ENCODE peak calls at places on chromosomes 1 and 21, in ten cellular contexts. E, D, A, U, T, G, X, M, S and Y are unnamed samples.
A peak's percentile ranks its signal among the peaks of the same experiment; 100 is the strongest.

GRCh38 chr1:204584699-204585372 is 68.6 kb downstream of the MDM4 start:
- DNase-seq in E (no peak), D (no peak), A (no peak), U (no peak), T (no peak), G (no peak), X (no peak), M (no peak), S (peak; percentile 27), Y (no peak)

GRCh38 chr1:228872080-228872479 is 136.8 kb downstream of the RHOU start:
- DNase-seq in E (no peak), D (peak; percentile 4), A (no peak), U (no peak), T (no peak), G (no peak), X (no peak), M (no peak), S (no peak), Y (no peak)

GRCh38 chr1:95118019-95118499 is 904 bp downstream of the TLCD4 start:
- DNase-seq in E (no peak), D (no peak), A (no peak), U (no peak), T (no peak), G (no peak), X (no peak), M (no peak), S (peak; percentile 49), Y (no peak)

GRCh38 chr1:14913475-14914155 is 239.9 kb upstream of the TMEM51 start:
- DNase-seq in E (no peak), D (no peak), A (no peak), U (no peak), T (peak; percentile 81), G (no peak), X (no peak), M (no peak), S (no peak), Y (no peak)

GRCh38 chr21:19290328-19290727 is 886.7 kb upstream of the TMPRSS15 start:
- DNase-seq in E (no peak), D (no peak), A (no peak), U (no peak), T (no peak), G (no peak), X (no peak), M (no peak), S (no peak), Y (no peak)

GRCh38 chr21:22125581-22125980 is 1127.4 kb downstream of the NCAM2 start:
- DNase-seq in E (no peak), D (no peak), A (no peak), U (no peak), T (no peak), G (no peak), X (no peak), M (no peak), S (no peak), Y (no peak)

GRCh38 chr1:240652554-240652953 is 40.6 kb upstream of the GREM2 start:
- DNase-seq in E (no peak), D (no peak), A (no peak), U (no peak), T (peak; percentile 78), G (no peak), X (no peak), M (no peak), S (no peak), Y (peak; percentile 85)

GRCh38 chr1:247273013-247273412 is 17.1 kb downstream of the VN1R5 start:
- DNase-seq in E (peak; percentile 24), D (no peak), A (no peak), U (no peak), T (peak; percentile 32), G (peak; percentile 43), X (no peak), M (no peak), S (no peak), Y (no peak)

GRCh38 chr1:48217861-48218260 is 4.7 kb upstream of the SLC5A9 start:
- DNase-seq in E (no peak), D (no peak), A (no peak), U (no peak), T (no peak), G (no peak), X (no peak), M (no peak), S (no peak), Y (no peak)

GRCh38 chr1:178774263-178774662 is 49.2 kb downstream of the RALGPS2 start:
- DNase-seq in E (no peak), D (no peak), A (no peak), U (peak; percentile 2), T (peak; percentile 38), G (no peak), X (no peak), M (no peak), S (no peak), Y (no peak)

GRCh38 chr1:17857109-17857499 is 102.0 kb downstream of the ACTL8 start:
- DNase-seq in E (no peak), D (no peak), A (no peak), U (no peak), T (no peak), G (no peak), X (no peak), M (no peak), S (no peak), Y (no peak)

GRCh38 chr1:89671775-89672488 is 39.0 kb downstream of the LRRC8C start:
- DNase-seq in E (no peak), D (no peak), A (no peak), U (no peak), T (no peak), G (peak; percentile 16), X (no peak), M (no peak), S (no peak), Y (no peak)

GRCh38 chr1:198657550-198658064 is 18.8 kb downstream of the PTPRC start:
- DNase-seq in E (no peak), D (no peak), A (peak; percentile 51), U (peak; percentile 90), T (peak; percentile 37), G (peak; percentile 73), X (no peak), M (no peak), S (peak; percentile 55), Y (no peak)

GRCh38 chr1:16376971-16377370 is 9.9 kb downstream of the SZRD1 start:
- DNase-seq in E (no peak), D (no peak), A (no peak), U (no peak), T (no peak), G (no peak), X (no peak), M (no peak), S (no peak), Y (no peak)